ENCODE peak calls at places on chromosomes 4 and X, in ten cellular contexts. One of them, this sample, is unnamed.

GRCh38 chrX:123961268-123962005 is at the start of gene STAG2:
- DNase-seq in glutamatergic neuron: peak; percentile 69
- DNase-seq in HFF-Myc: peak; percentile 59
- DNase-seq in lower leg skin: peak; percentile 94
- DNase-seq in IMR-90: peak; percentile 85
- DNase-seq in pancreas: peak; percentile 72
- DNase-seq in progenitor cell of endocrine pancreas: peak; percentile 54
- DNase-seq in CD4-positive, alpha-beta T cell: peak; percentile 26
- DNase-seq in vagina: no peak
- DNase-seq in AG10803: peak; percentile 86
- DNase-seq in this sample: peak; percentile 73

GRCh38 chrX:76026292-76026691 is 146.6 kb upstream of the PBDC1 start:
- DNase-seq in vagina: no peak
- DNase-seq in progenitor cell of endocrine pancreas: no peak
- DNase-seq in HFF-Myc: no peak
- DNase-seq in IMR-90: no peak
- DNase-seq in CD4-positive, alpha-beta T cell: no peak
- DNase-seq in pancreas: no peak
- DNase-seq in lower leg skin: no peak
- DNase-seq in AG10803: no peak
- DNase-seq in glutamatergic neuron: no peak
- DNase-seq in this sample: no peak

GRCh38 chr4:48910511-48910910 is 3.9 kb upstream of the OCIAD2 start:
- DNase-seq in vagina: no peak
- DNase-seq in IMR-90: no peak
- DNase-seq in lower leg skin: no peak
- DNase-seq in progenitor cell of endocrine pancreas: no peak
- DNase-seq in CD4-positive, alpha-beta T cell: no peak
- DNase-seq in AG10803: peak; percentile 16
- DNase-seq in pancreas: no peak
- DNase-seq in HFF-Myc: no peak
- DNase-seq in glutamatergic neuron: no peak
- DNase-seq in this sample: no peak

GRCh38 chrX:19372170-19373033 is 28.7 kb downstream of the PDHA1 start:
- DNase-seq in vagina: no peak
- DNase-seq in pancreas: peak; percentile 45
- DNase-seq in IMR-90: peak; percentile 59
- DNase-seq in HFF-Myc: peak; percentile 21
- DNase-seq in AG10803: peak; percentile 62
- DNase-seq in progenitor cell of endocrine pancreas: peak; percentile 45
- DNase-seq in lower leg skin: peak; percentile 86
- DNase-seq in CD4-positive, alpha-beta T cell: peak; percentile 58
- DNase-seq in glutamatergic neuron: peak; percentile 75
- DNase-seq in this sample: peak; percentile 24

GRCh38 chr4:141389649-141390048 is 169.0 kb downstream of the ZNF330 start:
- DNase-seq in progenitor cell of endocrine pancreas: no peak
- DNase-seq in pancreas: no peak
- DNase-seq in AG10803: no peak
- DNase-seq in IMR-90: peak; percentile 22
- DNase-seq in vagina: no peak
- DNase-seq in glutamatergic neuron: no peak
- DNase-seq in lower leg skin: no peak
- DNase-seq in HFF-Myc: no peak
- DNase-seq in CD4-positive, alpha-beta T cell: no peak
- DNase-seq in this sample: no peak

GRCh38 chr4:90025248-90025647 is 101.9 kb upstream of the CCSER1 start:
- DNase-seq in progenitor cell of endocrine pancreas: no peak
- DNase-seq in IMR-90: peak; percentile 0
- DNase-seq in pancreas: no peak
- DNase-seq in AG10803: no peak
- DNase-seq in lower leg skin: no peak
- DNase-seq in HFF-Myc: no peak
- DNase-seq in glutamatergic neuron: no peak
- DNase-seq in CD4-positive, alpha-beta T cell: no peak
- DNase-seq in vagina: no peak
- DNase-seq in this sample: no peak

GRCh38 chr4:151801547-151802516 is 41.0 kb upstream of the GATB start:
- DNase-seq in pancreas: peak; percentile 10
- DNase-seq in lower leg skin: no peak
- DNase-seq in CD4-positive, alpha-beta T cell: peak; percentile 51
- DNase-seq in progenitor cell of endocrine pancreas: no peak
- DNase-seq in AG10803: peak; percentile 44
- DNase-seq in vagina: no peak
- DNase-seq in IMR-90: peak; percentile 44
- DNase-seq in HFF-Myc: no peak
- DNase-seq in glutamatergic neuron: peak; percentile 74
- DNase-seq in this sample: peak; percentile 2

GRCh38 chr4:94338681-94339351 is 3.8 kb downstream of the HPGDS start:
- DNase-seq in CD4-positive, alpha-beta T cell: no peak
- DNase-seq in AG10803: no peak
- DNase-seq in HFF-Myc: no peak
- DNase-seq in pancreas: no peak
- DNase-seq in lower leg skin: no peak
- DNase-seq in progenitor cell of endocrine pancreas: no peak
- DNase-seq in glutamatergic neuron: no peak
- DNase-seq in IMR-90: no peak
- DNase-seq in vagina: no peak
- DNase-seq in this sample: no peak

GRCh38 chr4:152516156-152516555 is 19.7 kb downstream of the FBXW7 start:
- DNase-seq in AG10803: peak; percentile 36
- DNase-seq in glutamatergic neuron: no peak
- DNase-seq in progenitor cell of endocrine pancreas: no peak
- DNase-seq in IMR-90: no peak
- DNase-seq in CD4-positive, alpha-beta T cell: no peak
- DNase-seq in lower leg skin: no peak
- DNase-seq in vagina: no peak
- DNase-seq in pancreas: no peak
- DNase-seq in HFF-Myc: peak; percentile 36
- DNase-seq in this sample: no peak

GRCh38 chrX:10106801-10107200 is 50.0 kb upstream of the CLCN4 start:
- DNase-seq in HFF-Myc: no peak
- DNase-seq in pancreas: no peak
- DNase-seq in IMR-90: no peak
- DNase-seq in glutamatergic neuron: no peak
- DNase-seq in vagina: no peak
- DNase-seq in progenitor cell of endocrine pancreas: no peak
- DNase-seq in AG10803: no peak
- DNase-seq in lower leg skin: no peak
- DNase-seq in CD4-positive, alpha-beta T cell: peak; percentile 51
- DNase-seq in this sample: no peak

GRCh38 chr4:112321768-112322684 is 24.9 kb downstream of the ALPK1 start:
- DNase-seq in AG10803: peak; percentile 52
- DNase-seq in HFF-Myc: peak; percentile 17
- DNase-seq in glutamatergic neuron: peak; percentile 75
- DNase-seq in IMR-90: peak; percentile 60
- DNase-seq in CD4-positive, alpha-beta T cell: peak; percentile 77
- DNase-seq in lower leg skin: peak; percentile 87
- DNase-seq in pancreas: peak; percentile 25
- DNase-seq in vagina: no peak
- DNase-seq in progenitor cell of endocrine pancreas: peak; percentile 37
- DNase-seq in this sample: peak; percentile 19

GRCh38 chrX:20067709-20068315 is 48.9 kb downstream of the MAP7D2 start:
- DNase-seq in AG10803: peak; percentile 85
- DNase-seq in pancreas: peak; percentile 49
- DNase-seq in vagina: no peak
- DNase-seq in IMR-90: peak; percentile 88
- DNase-seq in lower leg skin: peak; percentile 93
- DNase-seq in glutamatergic neuron: peak; percentile 32
- DNase-seq in progenitor cell of endocrine pancreas: no peak
- DNase-seq in CD4-positive, alpha-beta T cell: no peak
- DNase-seq in HFF-Myc: peak; percentile 52
- DNase-seq in this sample: peak; percentile 63

GRCh38 chrX:141733371-141733770 is 34.8 kb upstream of the SPANXD start:
- DNase-seq in lower leg skin: no peak
- DNase-seq in glutamatergic neuron: no peak
- DNase-seq in progenitor cell of endocrine pancreas: no peak
- DNase-seq in pancreas: no peak
- DNase-seq in AG10803: no peak
- DNase-seq in CD4-positive, alpha-beta T cell: no peak
- DNase-seq in vagina: no peak
- DNase-seq in IMR-90: peak; percentile 48
- DNase-seq in HFF-Myc: no peak
- DNase-seq in this sample: no peak

GRCh38 chr4:124167602-124168001 is 544.9 kb downstream of the ANKRD50 start:
- DNase-seq in lower leg skin: no peak
- DNase-seq in pancreas: no peak
- DNase-seq in CD4-positive, alpha-beta T cell: no peak
- DNase-seq in vagina: no peak
- DNase-seq in AG10803: peak; percentile 22
- DNase-seq in progenitor cell of endocrine pancreas: no peak
- DNase-seq in IMR-90: no peak
- DNase-seq in HFF-Myc: no peak
- DNase-seq in glutamatergic neuron: no peak
- DNase-seq in this sample: no peak

GRCh38 chrX:75547783-75548182 is 24.9 kb upstream of the ZDHHC15 start:
- DNase-seq in pancreas: no peak
- DNase-seq in CD4-positive, alpha-beta T cell: no peak
- DNase-seq in lower leg skin: no peak
- DNase-seq in IMR-90: no peak
- DNase-seq in AG10803: peak; percentile 1
- DNase-seq in HFF-Myc: no peak
- DNase-seq in vagina: no peak
- DNase-seq in glutamatergic neuron: no peak
- DNase-seq in progenitor cell of endocrine pancreas: no peak
- DNase-seq in this sample: no peak

GRCh38 chrX:67583171-67583570 is 39.4 kb downstream of the AR start:
- DNase-seq in glutamatergic neuron: no peak
- DNase-seq in pancreas: no peak
- DNase-seq in progenitor cell of endocrine pancreas: no peak
- DNase-seq in HFF-Myc: no peak
- DNase-seq in IMR-90: no peak
- DNase-seq in CD4-positive, alpha-beta T cell: no peak
- DNase-seq in vagina: no peak
- DNase-seq in lower leg skin: no peak
- DNase-seq in AG10803: no peak
- DNase-seq in this sample: no peak

GRCh38 chrX:67585401-67585800 is 41.6 kb downstream of the AR start:
- DNase-seq in lower leg skin: no peak
- DNase-seq in CD4-positive, alpha-beta T cell: no peak
- DNase-seq in glutamatergic neuron: no peak
- DNase-seq in IMR-90: peak; percentile 3
- DNase-seq in progenitor cell of endocrine pancreas: no peak
- DNase-seq in HFF-Myc: no peak
- DNase-seq in vagina: no peak
- DNase-seq in AG10803: no peak
- DNase-seq in pancreas: no peak
- DNase-seq in this sample: no peak

GRCh38 chrX:67587946-67588624 is 44.3 kb downstream of the AR start:
- DNase-seq in vagina: no peak
- DNase-seq in AG10803: no peak
- DNase-seq in glutamatergic neuron: no peak
- DNase-seq in lower leg skin: no peak
- DNase-seq in progenitor cell of endocrine pancreas: no peak
- DNase-seq in pancreas: no peak
- DNase-seq in HFF-Myc: no peak
- DNase-seq in CD4-positive, alpha-beta T cell: no peak
- DNase-seq in IMR-90: no peak
- DNase-seq in this sample: no peak

DNA sequence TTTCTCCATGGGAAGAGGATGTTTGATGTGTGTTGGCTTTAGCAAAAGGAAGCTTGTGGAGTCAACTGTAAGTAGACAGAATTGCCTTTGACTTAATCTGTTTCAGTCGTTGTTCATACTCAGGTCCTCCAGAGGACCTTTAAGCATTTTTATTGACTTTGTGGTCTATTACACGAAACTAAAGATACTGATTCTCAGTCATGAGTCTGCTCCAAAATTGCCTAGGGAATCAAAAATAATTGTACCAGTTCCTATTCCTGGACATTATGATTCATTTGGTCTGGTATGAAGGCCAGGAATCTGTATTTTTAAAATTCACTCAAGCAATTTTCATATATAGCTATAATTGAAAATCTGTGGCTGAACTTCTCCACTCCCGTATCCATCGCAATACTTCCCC is 38.6 kb downstream of the AR start:
- DNase-seq in AG10803: no peak
- DNase-seq in lower leg skin: no peak
- DNase-seq in pancreas: no peak
- DNase-seq in HFF-Myc: no peak
- DNase-seq in IMR-90: no peak
- DNase-seq in progenitor cell of endocrine pancreas: no peak
- DNase-seq in CD4-positive, alpha-beta T cell: no peak
- DNase-seq in glutamatergic neuron: no peak
- DNase-seq in vagina: no peak
- DNase-seq in this sample: no peak
- TF ChIP-seq CTCF in AG10803: no peak
- TF ChIP-seq CTCF in lower leg skin: no peak
- TF ChIP-seq CTCF in pancreas: no peak
- TF ChIP-seq CTCF in HFF-Myc: no peak
- TF ChIP-seq CTCF in IMR-90: no peak
- TF ChIP-seq CTCF in progenitor cell of endocrine pancreas: no peak
- TF ChIP-seq CTCF in CD4-positive, alpha-beta T cell: no peak
- TF ChIP-seq CTCF in glutamatergic neuron: no peak
- TF ChIP-seq CTCF in vagina: no peak
- TF ChIP-seq CTCF in this sample: no peak

GRCh38 chr4:95985051-95985450 is 145.2 kb downstream of the PDHA2 start:
- DNase-seq in pancreas: no peak
- DNase-seq in AG10803: no peak
- DNase-seq in vagina: no peak
- DNase-seq in HFF-Myc: no peak
- DNase-seq in glutamatergic neuron: no peak
- DNase-seq in IMR-90: no peak
- DNase-seq in lower leg skin: no peak
- DNase-seq in CD4-positive, alpha-beta T cell: no peak
- DNase-seq in progenitor cell of endocrine pancreas: no peak
- DNase-seq in this sample: no peak
- TF ChIP-seq CTCF in pancreas: no peak
- TF ChIP-seq CTCF in AG10803: no peak
- TF ChIP-seq CTCF in vagina: no peak
- TF ChIP-seq CTCF in HFF-Myc: no peak
- TF ChIP-seq CTCF in glutamatergic neuron: no peak
- TF ChIP-seq CTCF in IMR-90: no peak
- TF ChIP-seq CTCF in lower leg skin: no peak
- TF ChIP-seq CTCF in CD4-positive, alpha-beta T cell: no peak
- TF ChIP-seq CTCF in progenitor cell of endocrine pancreas: no peak
- TF ChIP-seq CTCF in this sample: no peak

GRCh38 chr4:3318561-3319021 is 25.8 kb downstream of the RGS12 start:
- DNase-seq in AG10803: no peak
- DNase-seq in progenitor cell of endocrine pancreas: no peak
- DNase-seq in HFF-Myc: no peak
- DNase-seq in glutamatergic neuron: no peak
- DNase-seq in IMR-90: no peak
- DNase-seq in pancreas: no peak
- DNase-seq in lower leg skin: no peak
- DNase-seq in CD4-positive, alpha-beta T cell: no peak
- DNase-seq in vagina: no peak
- DNase-seq in this sample: no peak
- TF ChIP-seq CTCF in AG10803: no peak
- TF ChIP-seq CTCF in progenitor cell of endocrine pancreas: peak; percentile 25
- TF ChIP-seq CTCF in HFF-Myc: peak; percentile 9
- TF ChIP-seq CTCF in glutamatergic neuron: no peak
- TF ChIP-seq CTCF in IMR-90: peak; percentile 15
- TF ChIP-seq CTCF in pancreas: no peak
- TF ChIP-seq CTCF in lower leg skin: no peak
- TF ChIP-seq CTCF in CD4-positive, alpha-beta T cell: no peak
- TF ChIP-seq CTCF in vagina: no peak
- TF ChIP-seq CTCF in this sample: no peak

DNA sequence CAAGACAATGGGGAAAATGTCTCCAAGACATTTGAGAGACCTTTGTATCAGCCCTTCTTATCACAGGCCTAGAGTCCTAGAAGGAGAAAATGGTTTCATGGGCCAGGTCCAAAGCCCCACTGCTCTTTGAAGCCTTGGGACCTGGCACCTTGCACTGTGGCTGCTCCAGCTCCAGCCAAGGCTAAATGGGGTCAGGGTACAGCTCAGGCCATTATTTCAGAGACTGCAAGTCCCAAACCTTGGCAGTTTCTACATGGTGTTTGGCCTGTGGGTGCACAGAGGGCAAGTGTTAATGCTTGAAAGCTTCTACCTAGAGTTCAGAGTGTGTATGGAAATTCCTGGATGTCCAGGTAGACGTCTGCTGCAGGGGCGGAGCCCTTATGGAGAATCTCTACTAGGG is 28.5 kb downstream of the SHROOM3 start:
- DNase-seq in lower leg skin: no peak
- DNase-seq in pancreas: no peak
- DNase-seq in IMR-90: no peak
- DNase-seq in CD4-positive, alpha-beta T cell: no peak
- DNase-seq in AG10803: no peak
- DNase-seq in vagina: no peak
- DNase-seq in HFF-Myc: no peak
- DNase-seq in progenitor cell of endocrine pancreas: no peak
- DNase-seq in glutamatergic neuron: no peak
- DNase-seq in this sample: no peak
- TF ChIP-seq CTCF in lower leg skin: no peak
- TF ChIP-seq CTCF in pancreas: no peak
- TF ChIP-seq CTCF in IMR-90: no peak
- TF ChIP-seq CTCF in CD4-positive, alpha-beta T cell: no peak
- TF ChIP-seq CTCF in AG10803: no peak
- TF ChIP-seq CTCF in vagina: no peak
- TF ChIP-seq CTCF in HFF-Myc: no peak
- TF ChIP-seq CTCF in progenitor cell of endocrine pancreas: no peak
- TF ChIP-seq CTCF in glutamatergic neuron: no peak
- TF ChIP-seq CTCF in this sample: no peak